ENCODE peak calls at places on chromosomes 7 and 10, in eight cellular contexts. L, N, P, Q, Z, A, D and E are unnamed samples.

GRCh38 chr7:158894825-158895224 is 38.5 kb downstream of the DYNC2I1 start:
- DNase-seq in L (no peak), N (no peak), P (no peak), Q (no peak), Z (no peak), A (no peak), D (no peak), E (no peak)

GRCh38 chr10:18145652-18146051 is 5.4 kb downstream of the CACNB2 start:
- DNase-seq in L (no peak), N (no peak), P (no peak), Q (no peak), Z (no peak), A (no peak), D (no peak), E (no peak)

GRCh38 chr10:99331207-99331803 is 2.1 kb downstream of the CNNM1 start:
- DNase-seq in L (no peak), N (no peak), P (no peak), Q (no peak), Z (no peak), A (no peak), D (no peak), E (no peak)

GRCh38 chr10:60976687-60977086 is 32.7 kb upstream of the RHOBTB1 start:
- DNase-seq in L (no peak), N (no peak), P (no peak), Q (no peak), Z (no peak), A (no peak), D (no peak), E (no peak)

GRCh38 chr10:29648983-29649268 is 14.2 kb upstream of the SVIL start:
- DNase-seq in L (no peak), N (no peak), P (no peak), Q (no peak), Z (no peak), A (no peak), D (peak; percentile 75), E (no peak)

GRCh38 chr7:117308891-117309290 is 14.0 kb downstream of the WNT2 start:
- DNase-seq in L (no peak), N (no peak), P (no peak), Q (no peak), Z (no peak), A (no peak), D (no peak), E (no peak)

GRCh38 chr10:15035385-15036301 is 8.1 kb upstream of the OLAH start:
- DNase-seq in L (no peak), N (no peak), P (peak; percentile 51), Q (peak; percentile 16), Z (no peak), A (no peak), D (no peak), E (no peak)

GRCh38 chr10:77393411-77393810 is 244.2 kb downstream of the KCNMA1 start:
- DNase-seq in L (no peak), N (no peak), P (no peak), Q (no peak), Z (no peak), A (no peak), D (no peak), E (no peak)

GRCh38 chr10:126455766-126456425 is 67.6 kb upstream of the ADAM12 start:
- DNase-seq in L (no peak), N (no peak), P (no peak), Q (no peak), Z (no peak), A (no peak), D (no peak), E (no peak)

GRCh38 chr7:158829021-158829341 is 328 bp downstream of the ESYT2 start:
- DNase-seq in L (no peak), N (no peak), P (no peak), Q (no peak), Z (peak; percentile 89), A (peak; percentile 92), D (peak; percentile 68), E (peak; percentile 48)

GRCh38 chr7:127675716-127676115 is 23.7 kb downstream of the SND1 start:
- DNase-seq in L (no peak), N (no peak), P (no peak), Q (no peak), Z (no peak), A (no peak), D (no peak), E (no peak)

GRCh38 chr7:156640257-156640948 is at the start of gene RNF32:
- DNase-seq in L (peak; percentile 69), N (peak; percentile 82), P (peak; percentile 100), Q (peak; percentile 95), Z (peak; percentile 93), A (peak; percentile 98), D (peak; percentile 93), E (peak; percentile 89)

GRCh38 chr10:49242604-49243003 is 54.4 kb upstream of the TMEM273 start:
- DNase-seq in L (no peak), N (no peak), P (no peak), Q (peak; percentile 62), Z (no peak), A (no peak), D (no peak), E (no peak)

GRCh38 chr7:77425151-77426051 is 9.3 kb upstream of the GSAP start:
- DNase-seq in L (no peak), N (no peak), P (no peak), Q (no peak), Z (no peak), A (no peak), D (no peak), E (no peak)

GRCh38 chr10:90834326-90834725 is 23.5 kb downstream of the HTR7 start:
- DNase-seq in L (no peak), N (no peak), P (no peak), Q (no peak), Z (no peak), A (no peak), D (no peak), E (no peak)

GRCh38 chr10:3102721-3103410 is 35.5 kb downstream of the PFKP start:
- DNase-seq in L (no peak), N (no peak), P (no peak), Q (no peak), Z (no peak), A (no peak), D (no peak), E (no peak)

GRCh38 chr7:122528879-122529481 is 169.9 kb downstream of the RNF133 start:
- DNase-seq in L (peak; percentile 17), N (no peak), P (peak; percentile 30), Q (no peak), Z (peak; percentile 40), A (peak; percentile 74), D (no peak), E (no peak)

GRCh38 chr10:21020545-21020944 is 123.4 kb upstream of the NEBL start:
- DNase-seq in L (no peak), N (no peak), P (peak; percentile 77), Q (no peak), Z (peak; percentile 80), A (peak; percentile 45), D (no peak), E (no peak)

GRCh38 chr7:47504546-47505316 is 77.2 kb downstream of the TNS3 start:
- DNase-seq in L (no peak), N (no peak), P (no peak), Q (no peak), Z (no peak), A (no peak), D (no peak), E (no peak)
- H3K4me1 ChIP-seq in L (peaks cover 100% of the 10 kb centered on the region), N (no peaks in the 10 kb centered on the region), P (no peaks in the 10 kb centered on the region), Q (peaks cover 51% of the 10 kb centered on the region), Z (peaks cover 9% of the 10 kb centered on the region), A (peaks cover under 1% of the 10 kb centered on the region), D (peaks cover 31% of the 10 kb centered on the region), E (no peaks in the 10 kb centered on the region)

GRCh38 chr7:1530946-1531262 is 402 bp downstream of the MAFK start:
- DNase-seq in L (no peak), N (peak; percentile 57), P (peak; percentile 79), Q (no peak), Z (no peak), A (peak; percentile 28), D (no peak), E (no peak)
- H3K4me1 ChIP-seq in L (peaks cover 38% of the 10 kb centered on the region), N (peaks cover 35% of the 10 kb centered on the region), P (peaks cover 63% of the 10 kb centered on the region), Q (peaks cover 52% of the 10 kb centered on the region), Z (peaks cover 34% of the 10 kb centered on the region), A (peaks cover 5% of the 10 kb centered on the region), D (peaks cover 16% of the 10 kb centered on the region), E (peaks cover 39% of the 10 kb centered on the region)

DNA sequence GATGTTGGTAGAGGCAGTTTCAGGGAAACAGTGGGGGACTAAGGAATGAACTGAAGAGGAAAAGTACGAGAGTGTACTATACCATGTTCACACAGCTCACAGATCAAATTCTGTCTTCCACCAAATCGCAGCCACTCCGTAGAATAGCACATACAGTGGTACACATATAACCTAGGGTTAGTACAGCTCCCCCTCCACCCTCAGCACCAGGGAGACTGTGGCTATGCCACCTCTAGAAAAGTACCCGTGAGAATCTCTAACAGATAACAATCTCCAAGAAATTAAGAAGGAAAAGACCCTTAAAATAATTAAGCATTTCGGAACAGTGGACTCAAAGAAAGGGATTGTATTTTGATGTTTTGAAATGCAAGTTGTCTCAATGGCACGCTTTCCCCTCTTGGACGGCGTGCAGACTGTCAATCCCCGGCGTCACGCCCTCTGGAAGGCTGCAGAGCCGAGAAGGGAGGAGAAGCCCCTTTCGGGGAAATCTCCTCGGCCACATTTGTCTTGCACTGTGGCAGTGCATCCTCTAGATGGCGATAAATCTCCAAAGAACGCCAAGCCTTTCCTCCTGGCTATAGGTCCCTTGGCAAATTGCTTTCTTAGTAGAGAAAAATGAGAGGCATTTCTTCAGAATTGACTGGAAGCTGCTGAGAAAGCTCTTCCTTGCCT is 345.0 kb downstream of the REEP3 start:
- DNase-seq in L (peak; percentile 38), N (no peak), P (peak; percentile 77), Q (peak; percentile 28), Z (peak; percentile 46), A (peak; percentile 57), D (peak; percentile 25), E (peak; percentile 25)
- H3K4me1 ChIP-seq in L (peaks cover 10% of the 10 kb centered on the region), N (peaks cover 8% of the 10 kb centered on the region), P (no peaks in the 10 kb centered on the region), Q (peaks cover 11% of the 10 kb centered on the region), Z (no peaks in the 10 kb centered on the region), A (peaks cover 3% of the 10 kb centered on the region), D (no peaks in the 10 kb centered on the region), E (peaks cover 9% of the 10 kb centered on the region)

GRCh38 chr7:76292206-76292573 is 10.3 kb upstream of the HSPB1 start:
- DNase-seq in L (no peak), N (no peak), P (no peak), Q (no peak), Z (no peak), A (no peak), D (peak; percentile 54), E (peak; percentile 82)
- H3K4me1 ChIP-seq in L (peaks cover 50% of the 10 kb centered on the region), N (peaks cover 10% of the 10 kb centered on the region), P (peaks cover 41% of the 10 kb centered on the region), Q (peaks cover 53% of the 10 kb centered on the region), Z (peaks cover 21% of the 10 kb centered on the region), A (peaks cover 8% of the 10 kb centered on the region), D (peaks cover 10% of the 10 kb centered on the region), E (peaks cover 48% of the 10 kb centered on the region)